ENCODE peak calls at places on chromosomes 6 and 20, in eight cellular contexts. L is HCT116, Y is GM23338, C is K562, R is endothelial cell of umbilical vein, N is HepG2, I is GM12878, F is H1. K is an unnamed sample.

GRCh38 chr6:128204621-128205020 is 303.8 kb upstream of the THEMIS start:
- DNase-seq in L (no peak), Y (peak; percentile 35), C (no peak), R (no peak), N (no peak), I (no peak), F (no peak), K (no peak)

GRCh38 chr6:8334113-8334512 is 101.2 kb downstream of the SLC35B3 start:
- DNase-seq in L (no peak), Y (no peak), C (no peak), R (no peak), N (no peak), I (no peak), F (no peak), K (no peak)

GRCh38 chr20:37556538-37556937 is 28.9 kb upstream of the BLCAP start:
- DNase-seq in L (no peak), Y (no peak), C (no peak), R (no peak), N (no peak), I (no peak), F (no peak), K (no peak)

GRCh38 chr20:38579219-38579618 is 1.8 kb upstream of the ADIG start:
- DNase-seq in L (no peak), Y (no peak), C (no peak), R (no peak), N (no peak), I (no peak), F (no peak), K (no peak)

GRCh38 chr6:132380358-132380757 is 20.9 kb downstream of the MOXD1 start:
- DNase-seq in L (no peak), Y (no peak), C (no peak), R (no peak), N (no peak), I (no peak), F (no peak), K (no peak)

GRCh38 chr6:146578054-146578453 is 20.7 kb upstream of the ADGB start:
- DNase-seq in L (no peak), Y (no peak), C (no peak), R (no peak), N (no peak), I (no peak), F (no peak), K (no peak)

GRCh38 chr6:168514216-168514615 is 73.2 kb downstream of the SMOC2 start:
- DNase-seq in L (no peak), Y (no peak), C (no peak), R (no peak), N (no peak), I (no peak), F (no peak), K (no peak)

GRCh38 chr6:11458509-11458908 is 79.0 kb upstream of the TMEM170B start:
- DNase-seq in L (no peak), Y (no peak), C (no peak), R (no peak), N (no peak), I (no peak), F (no peak), K (no peak)

GRCh38 chr20:14580426-14581074 is 243.1 kb upstream of the FLRT3 start:
- DNase-seq in L (no peak), Y (no peak), C (no peak), R (no peak), N (no peak), I (no peak), F (no peak), K (no peak)

GRCh38 chr20:23622839-23623343 is 14.9 kb downstream of the CST3 start:
- DNase-seq in L (peak; percentile 60), Y (no peak), C (peak; percentile 50), R (peak; percentile 68), N (peak; percentile 72), I (no peak), F (no peak), K (no peak)

GRCh38 chr6:164331026-164331425 is 916.5 kb downstream of the QKI start:
- DNase-seq in L (no peak), Y (no peak), C (no peak), R (peak; percentile 54), N (no peak), I (no peak), F (no peak), K (no peak)

GRCh38 chr6:107740496-107741190 is 83.5 kb downstream of the SCML4 start:
- DNase-seq in L (no peak), Y (no peak), C (no peak), R (no peak), N (no peak), I (no peak), F (no peak), K (no peak)

GRCh38 chr20:23232219-23232581 is 118.4 kb upstream of the NXT1 start:
- DNase-seq in L (no peak), Y (no peak), C (no peak), R (no peak), N (no peak), I (no peak), F (no peak), K (no peak)

GRCh38 chr6:108497883-108498282 is 62.8 kb upstream of the FOXO3 start:
- DNase-seq in L (peak; percentile 36), Y (peak; percentile 86), C (peak; percentile 16), R (peak; percentile 59), N (peak; percentile 45), I (no peak), F (no peak), K (no peak)

GRCh38 chr6:134853111-134854055 is 96.5 kb downstream of the ALDH8A1 start:
- DNase-seq in L (peak; percentile 82), Y (no peak), C (no peak), R (no peak), N (peak; percentile 69), I (no peak), F (no peak), K (no peak)

GRCh38 chr20:1934578-1935573 is 39.7 kb downstream of the SIRPA start:
- DNase-seq in L (no peak), Y (no peak), C (no peak), R (no peak), N (no peak), I (no peak), F (no peak), K (no peak)

GRCh38 chr20:54061106-54061881 is 9.1 kb downstream of the BCAS1 start:
- DNase-seq in L (no peak), Y (no peak), C (no peak), R (no peak), N (no peak), I (no peak), F (no peak), K (no peak)

GRCh38 chr20:41413169-41413568 is 46.6 kb upstream of the EMILIN3 start:
- DNase-seq in L (no peak), Y (no peak), C (no peak), R (no peak), N (no peak), I (no peak), F (no peak), K (no peak)

GRCh38 chr20:17642404-17643269 is 39.4 kb downstream of the RRBP1 start:
- DNase-seq in L (no peak), Y (no peak), C (no peak), R (no peak), N (no peak), I (no peak), F (no peak), K (no peak)

GRCh38 chr20:32569380-32570305 is 15.5 kb downstream of the NOL4L start:
- DNase-seq in L (no peak), Y (no peak), C (no peak), R (no peak), N (peak; percentile 47), I (no peak), F (no peak), K (no peak)

GRCh38 chr6:39980839-39981580 is 46.7 kb upstream of the MOCS1 start:
- DNase-seq in L (peak; percentile 37), Y (peak; percentile 84), C (peak; percentile 68), R (peak; percentile 30), N (peak; percentile 52), I (no peak), F (peak; percentile 7), K (peak; percentile 44)

GRCh38 chr6:52876056-52876787 is 33.3 kb downstream of the GSTA3 start:
- DNase-seq in L (no peak), Y (no peak), C (no peak), R (no peak), N (peak; percentile 18), I (no peak), F (no peak), K (no peak)

GRCh38 chr6:120056085-120056484 is 706.5 kb upstream of the MAN1A1 start:
- DNase-seq in L (no peak), Y (peak; percentile 65), C (no peak), R (no peak), N (no peak), I (no peak), F (peak; percentile 33), K (no peak)

DNA sequence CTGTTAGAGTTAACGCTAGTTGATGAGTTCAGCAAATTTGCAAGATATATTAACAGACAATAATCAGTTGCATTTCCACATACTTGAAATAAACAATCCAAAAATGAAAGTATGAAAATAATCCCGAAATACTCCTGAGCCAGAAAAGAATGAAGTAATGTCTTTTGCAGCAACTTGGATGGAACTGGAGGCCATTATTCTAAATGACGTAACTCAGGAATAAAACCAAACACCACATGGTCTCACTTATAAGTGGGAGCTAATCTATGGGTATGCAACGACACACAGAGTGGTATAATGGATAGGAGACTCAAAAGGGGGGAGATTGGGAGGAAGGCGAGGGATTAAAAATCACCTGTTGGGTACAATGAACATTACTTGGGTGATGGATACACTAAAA is 872.9 kb upstream of the GJE1 start:
- DNase-seq in L (no peak), Y (no peak), C (no peak), R (no peak), N (no peak), I (no peak), F (no peak), K (no peak)
- TF ChIP-seq POLR2AphosphoS5 in L (no peak), Y (no peak), C (no peak), R (no peak), N (no peak), I (no peak), F (no peak), K (no peak)

GRCh38 chr20:59933849-59934585 is 580 bp upstream of the SYCP2 start:
- DNase-seq in L (peak; percentile 15), Y (peak; percentile 87), C (peak; percentile 91), R (peak; percentile 56), N (peak; percentile 49), I (no peak), F (no peak), K (no peak)
- TF ChIP-seq EZH2 in L (no peak), Y (no peak), C (no peak), R (no peak), N (no peak), I (no peak), F (peak; percentile 38), K (no peak)

GRCh38 chr6:93889713-93890112 is 470.4 kb upstream of the EPHA7 start:
- DNase-seq in L (no peak), Y (peak; percentile 27), C (no peak), R (no peak), N (no peak), I (no peak), F (no peak), K (no peak)
- H3K36me3 ChIP-seq in L (no peaks in the 10 kb centered on the region), Y (no peaks in the 10 kb centered on the region), C (no peaks in the 10 kb centered on the region), R (no peaks in the 10 kb centered on the region), N (no peaks in the 10 kb centered on the region), I (no peaks in the 10 kb centered on the region), F (no peaks in the 10 kb centered on the region), K (no peaks in the 10 kb centered on the region)

DNA sequence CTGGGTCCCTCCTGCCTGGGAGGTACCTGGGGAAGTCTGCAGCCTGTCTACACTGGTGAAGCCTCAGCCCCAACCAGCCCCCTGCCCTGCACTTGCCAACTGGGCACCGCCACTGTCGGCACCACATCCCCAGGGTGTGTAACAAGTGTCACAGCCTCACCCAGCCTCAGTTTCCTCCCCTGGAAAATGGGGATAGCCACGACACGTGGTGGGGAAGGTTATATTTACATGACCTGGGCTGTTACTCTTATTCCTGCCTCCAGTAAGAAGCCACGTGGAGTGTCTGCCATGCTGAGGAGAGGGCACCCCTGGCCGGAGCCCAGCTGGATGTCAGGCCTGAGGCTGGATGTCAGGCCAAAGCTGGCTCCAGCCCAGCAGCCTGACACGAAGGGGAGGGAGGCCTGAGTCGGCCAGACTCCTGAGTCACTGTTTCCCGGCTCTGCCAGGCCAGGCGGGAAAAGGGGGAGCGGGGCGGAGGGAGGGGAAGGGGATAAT is 44.9 kb downstream of the SNAI1 start:
- DNase-seq in L (no peak), Y (no peak), C (no peak), R (peak; percentile 95), N (no peak), I (no peak), F (no peak), K (no peak)
- TF ChIP-seq POLR2AphosphoS5 in L (no peak), Y (no peak), C (no peak), R (peak; percentile 91), N (no peak), I (no peak), F (no peak), K (no peak)

K was measured in SK-N-MC.